ENCODE peak calls at places on chromosome 16, in nine cellular contexts. One of them, this sample, is unnamed.

GRCh38 chr16:24188751-24189318 is 67.3 kb upstream of the CACNG3 start:
- DNase-seq in NCI-H774: no peak
- DNase-seq in effector memory CD4-positive, alpha-beta T cell: no peak
- DNase-seq in cardiac muscle cell: no peak
- DNase-seq in stimulated activated CD4-positive, alpha-beta T cell treated with anti-CD3 and anti-CD28 coated beads, Interleukin-4, amount 100 ng/mL, for 1 hour: no peak
- DNase-seq in NCI-H345: no peak
- DNase-seq in keratinocyte: no peak
- DNase-seq in CD8-positive, alpha-beta memory T cell: no peak
- DNase-seq in NCI-H1417: no peak
- DNase-seq in this sample: no peak

GRCh38 chr16:27526169-27526568 is 23.5 kb downstream of the GTF3C1 start:
- DNase-seq in keratinocyte: no peak
- DNase-seq in NCI-H774: no peak
- DNase-seq in NCI-H345: peak; percentile 86
- DNase-seq in effector memory CD4-positive, alpha-beta T cell: no peak
- DNase-seq in CD8-positive, alpha-beta memory T cell: no peak
- DNase-seq in cardiac muscle cell: peak; percentile 86
- DNase-seq in NCI-H1417: no peak
- DNase-seq in stimulated activated CD4-positive, alpha-beta T cell treated with anti-CD3 and anti-CD28 coated beads, Interleukin-4, amount 100 ng/mL, for 1 hour: no peak
- DNase-seq in this sample: no peak

GRCh38 chr16:73329363-73330306 is 281.7 kb upstream of the ZFHX3 start:
- DNase-seq in NCI-H1417: no peak
- DNase-seq in NCI-H345: no peak
- DNase-seq in stimulated activated CD4-positive, alpha-beta T cell treated with anti-CD3 and anti-CD28 coated beads, Interleukin-4, amount 100 ng/mL, for 1 hour: no peak
- DNase-seq in NCI-H774: no peak
- DNase-seq in cardiac muscle cell: peak; percentile 75
- DNase-seq in effector memory CD4-positive, alpha-beta T cell: no peak
- DNase-seq in keratinocyte: no peak
- DNase-seq in CD8-positive, alpha-beta memory T cell: no peak
- DNase-seq in this sample: no peak

GRCh38 chr16:85555549-85556455 is 57.3 kb upstream of the GSE1 start:
- DNase-seq in keratinocyte: no peak
- DNase-seq in NCI-H1417: peak; percentile 88
- DNase-seq in stimulated activated CD4-positive, alpha-beta T cell treated with anti-CD3 and anti-CD28 coated beads, Interleukin-4, amount 100 ng/mL, for 1 hour: peak; percentile 16
- DNase-seq in CD8-positive, alpha-beta memory T cell: peak; percentile 27
- DNase-seq in cardiac muscle cell: peak; percentile 89
- DNase-seq in effector memory CD4-positive, alpha-beta T cell: no peak
- DNase-seq in NCI-H774: peak; percentile 53
- DNase-seq in NCI-H345: peak; percentile 74
- DNase-seq in this sample: no peak

GRCh38 chr16:8703693-8704092 is 29.3 kb downstream of the ABAT start:
- DNase-seq in effector memory CD4-positive, alpha-beta T cell: no peak
- DNase-seq in cardiac muscle cell: no peak
- DNase-seq in CD8-positive, alpha-beta memory T cell: no peak
- DNase-seq in keratinocyte: no peak
- DNase-seq in NCI-H345: no peak
- DNase-seq in stimulated activated CD4-positive, alpha-beta T cell treated with anti-CD3 and anti-CD28 coated beads, Interleukin-4, amount 100 ng/mL, for 1 hour: no peak
- DNase-seq in NCI-H1417: no peak
- DNase-seq in NCI-H774: no peak
- DNase-seq in this sample: no peak

GRCh38 chr16:80208015-80208414 is 332.8 kb upstream of the DYNLRB2 start:
- DNase-seq in stimulated activated CD4-positive, alpha-beta T cell treated with anti-CD3 and anti-CD28 coated beads, Interleukin-4, amount 100 ng/mL, for 1 hour: no peak
- DNase-seq in NCI-H774: no peak
- DNase-seq in keratinocyte: no peak
- DNase-seq in effector memory CD4-positive, alpha-beta T cell: no peak
- DNase-seq in NCI-H345: no peak
- DNase-seq in NCI-H1417: no peak
- DNase-seq in cardiac muscle cell: no peak
- DNase-seq in CD8-positive, alpha-beta memory T cell: no peak
- DNase-seq in this sample: peak; percentile 57

GRCh38 chr16:31105677-31106213 is 2.4 kb upstream of the BCKDK start:
- DNase-seq in keratinocyte: no peak
- DNase-seq in CD8-positive, alpha-beta memory T cell: peak; percentile 66
- DNase-seq in NCI-H774: peak; percentile 81
- DNase-seq in NCI-H345: peak; percentile 43
- DNase-seq in stimulated activated CD4-positive, alpha-beta T cell treated with anti-CD3 and anti-CD28 coated beads, Interleukin-4, amount 100 ng/mL, for 1 hour: peak; percentile 83
- DNase-seq in cardiac muscle cell: peak; percentile 81
- DNase-seq in effector memory CD4-positive, alpha-beta T cell: peak; percentile 56
- DNase-seq in NCI-H1417: no peak
- DNase-seq in this sample: no peak

GRCh38 chr16:73113326-73113720 is 65.4 kb upstream of the ZFHX3 start:
- DNase-seq in stimulated activated CD4-positive, alpha-beta T cell treated with anti-CD3 and anti-CD28 coated beads, Interleukin-4, amount 100 ng/mL, for 1 hour: no peak
- DNase-seq in NCI-H774: no peak
- DNase-seq in NCI-H345: no peak
- DNase-seq in cardiac muscle cell: no peak
- DNase-seq in CD8-positive, alpha-beta memory T cell: no peak
- DNase-seq in effector memory CD4-positive, alpha-beta T cell: no peak
- DNase-seq in keratinocyte: no peak
- DNase-seq in NCI-H1417: no peak
- DNase-seq in this sample: peak; percentile 48

GRCh38 chr16:28264656-28265055 is 27.7 kb upstream of the SBK1 start:
- DNase-seq in keratinocyte: no peak
- DNase-seq in NCI-H774: no peak
- DNase-seq in NCI-H345: no peak
- DNase-seq in stimulated activated CD4-positive, alpha-beta T cell treated with anti-CD3 and anti-CD28 coated beads, Interleukin-4, amount 100 ng/mL, for 1 hour: no peak
- DNase-seq in cardiac muscle cell: no peak
- DNase-seq in effector memory CD4-positive, alpha-beta T cell: no peak
- DNase-seq in NCI-H1417: no peak
- DNase-seq in CD8-positive, alpha-beta memory T cell: no peak
- DNase-seq in this sample: no peak

GRCh38 chr16:74730049-74730683 is 29.5 kb upstream of the MLKL start:
- DNase-seq in NCI-H774: no peak
- DNase-seq in NCI-H1417: no peak
- DNase-seq in cardiac muscle cell: no peak
- DNase-seq in effector memory CD4-positive, alpha-beta T cell: no peak
- DNase-seq in NCI-H345: no peak
- DNase-seq in CD8-positive, alpha-beta memory T cell: no peak
- DNase-seq in stimulated activated CD4-positive, alpha-beta T cell treated with anti-CD3 and anti-CD28 coated beads, Interleukin-4, amount 100 ng/mL, for 1 hour: no peak
- DNase-seq in keratinocyte: no peak
- DNase-seq in this sample: peak; percentile 64

GRCh38 chr16:22004321-22004720 is 3.4 kb upstream of the PDZD9 start:
- DNase-seq in keratinocyte: no peak
- DNase-seq in CD8-positive, alpha-beta memory T cell: no peak
- DNase-seq in effector memory CD4-positive, alpha-beta T cell: no peak
- DNase-seq in NCI-H774: no peak
- DNase-seq in NCI-H1417: no peak
- DNase-seq in NCI-H345: no peak
- DNase-seq in stimulated activated CD4-positive, alpha-beta T cell treated with anti-CD3 and anti-CD28 coated beads, Interleukin-4, amount 100 ng/mL, for 1 hour: no peak
- DNase-seq in cardiac muscle cell: no peak
- DNase-seq in this sample: no peak

GRCh38 chr16:23941963-23942564 is 106.3 kb downstream of the PRKCB start:
- DNase-seq in NCI-H1417: no peak
- DNase-seq in keratinocyte: no peak
- DNase-seq in effector memory CD4-positive, alpha-beta T cell: no peak
- DNase-seq in cardiac muscle cell: peak; percentile 12
- DNase-seq in CD8-positive, alpha-beta memory T cell: no peak
- DNase-seq in NCI-H774: no peak
- DNase-seq in stimulated activated CD4-positive, alpha-beta T cell treated with anti-CD3 and anti-CD28 coated beads, Interleukin-4, amount 100 ng/mL, for 1 hour: no peak
- DNase-seq in NCI-H345: no peak
- DNase-seq in this sample: no peak

GRCh38 chr16:18931756-18932155 is 5.5 kb upstream of the SMG1 start:
- DNase-seq in effector memory CD4-positive, alpha-beta T cell: no peak
- DNase-seq in stimulated activated CD4-positive, alpha-beta T cell treated with anti-CD3 and anti-CD28 coated beads, Interleukin-4, amount 100 ng/mL, for 1 hour: no peak
- DNase-seq in cardiac muscle cell: no peak
- DNase-seq in NCI-H774: no peak
- DNase-seq in NCI-H345: no peak
- DNase-seq in CD8-positive, alpha-beta memory T cell: no peak
- DNase-seq in NCI-H1417: no peak
- DNase-seq in keratinocyte: no peak
- DNase-seq in this sample: no peak

GRCh38 chr16:10866196-10866976 is 10.6 kb upstream of the CIITA start:
- DNase-seq in keratinocyte: no peak
- DNase-seq in NCI-H774: no peak
- DNase-seq in CD8-positive, alpha-beta memory T cell: no peak
- DNase-seq in stimulated activated CD4-positive, alpha-beta T cell treated with anti-CD3 and anti-CD28 coated beads, Interleukin-4, amount 100 ng/mL, for 1 hour: no peak
- DNase-seq in cardiac muscle cell: no peak
- DNase-seq in NCI-H345: no peak
- DNase-seq in effector memory CD4-positive, alpha-beta T cell: no peak
- DNase-seq in NCI-H1417: no peak
- DNase-seq in this sample: no peak

GRCh38 chr16:48269011-48269410 is 21.7 kb upstream of the ABCC11 start:
- DNase-seq in NCI-H774: no peak
- DNase-seq in effector memory CD4-positive, alpha-beta T cell: no peak
- DNase-seq in CD8-positive, alpha-beta memory T cell: no peak
- DNase-seq in cardiac muscle cell: no peak
- DNase-seq in NCI-H345: no peak
- DNase-seq in stimulated activated CD4-positive, alpha-beta T cell treated with anti-CD3 and anti-CD28 coated beads, Interleukin-4, amount 100 ng/mL, for 1 hour: no peak
- DNase-seq in NCI-H1417: no peak
- DNase-seq in keratinocyte: no peak
- DNase-seq in this sample: no peak

GRCh38 chr16:77298638-77299360 is 99.6 kb downstream of the SYCE1L start:
- DNase-seq in NCI-H774: no peak
- DNase-seq in effector memory CD4-positive, alpha-beta T cell: no peak
- DNase-seq in NCI-H1417: no peak
- DNase-seq in CD8-positive, alpha-beta memory T cell: no peak
- DNase-seq in stimulated activated CD4-positive, alpha-beta T cell treated with anti-CD3 and anti-CD28 coated beads, Interleukin-4, amount 100 ng/mL, for 1 hour: no peak
- DNase-seq in keratinocyte: no peak
- DNase-seq in NCI-H345: no peak
- DNase-seq in cardiac muscle cell: no peak
- DNase-seq in this sample: peak; percentile 39

This sample was measured in epithelial cell of prostate.